ENCODE peak calls at places on chromosome 4, in seven cellular contexts. Z is PC-9, C is aorta, S is IMR-90, R is GM23338, G is neural progenitor cell, E is body of pancreas. N is an unnamed sample.
A peak's percentile ranks its signal among the peaks of the same experiment; 100 is the strongest.

GRCh38 chr4:155542415-155542814 is 124.2 kb upstream of the GUCY1A1 start:
- DNase-seq in G (no peak), C (no peak), Z (no peak), R (no peak), S (no peak), E (no peak), N (no peak)

GRCh38 chr4:76624271-76624681 is 189.2 kb downstream of the SHROOM3 start:
- DNase-seq in Z (peak; percentile 48), R (peak; percentile 74), S (peak; percentile 94), E (peak; percentile 91), G (peak; percentile 16), C (peak; percentile 80), N (no peak)

GRCh38 chr4:20493761-20494353 is 206.4 kb upstream of the PACRGL start:
- DNase-seq in Z (no peak), S (peak; percentile 84), E (no peak), G (no peak), R (no peak), C (no peak), N (no peak)

GRCh38 chr4:175470141-175470540 is 341.9 kb downstream of the GPM6A start:
- DNase-seq in R (no peak), S (peak; percentile 15), Z (no peak), E (no peak), G (no peak), C (no peak), N (no peak)

GRCh38 chr4:1554876-1555265 is 129.2 kb downstream of the FAM53A start:
- DNase-seq in R (no peak), Z (peak; percentile 31), S (no peak), E (no peak), C (no peak), G (no peak), N (no peak)

GRCh38 chr4:170015285-170015684 is 10.9 kb downstream of the MFAP3L start:
- DNase-seq in R (no peak), G (no peak), S (no peak), E (no peak), Z (no peak), C (no peak), N (no peak)

GRCh38 chr4:19304028-19304427 is 947.7 kb upstream of the SLIT2 start:
- DNase-seq in C (no peak), S (peak; percentile 57), E (no peak), R (no peak), Z (no peak), G (no peak), N (no peak)

GRCh38 chr4:118154643-118155042 is 120.4 kb downstream of the NDST3 start:
- DNase-seq in G (no peak), C (no peak), S (peak; percentile 63), Z (no peak), E (no peak), R (no peak), N (no peak)

GRCh38 chr4:117085185-117085701 is at the start of gene TRAM1L1:
- DNase-seq in G (peak; percentile 87), Z (peak; percentile 49), S (peak; percentile 63), R (peak; percentile 90), C (peak; percentile 68), E (peak; percentile 61), N (peak; percentile 76)

GRCh38 chr4:169243808-169244207 is 26.9 kb downstream of the SH3RF1 start:
- DNase-seq in S (peak; percentile 61), Z (no peak), R (no peak), C (no peak), E (no peak), G (peak; percentile 27), N (no peak)

GRCh38 chr4:122163301-122163700 is 11.2 kb downstream of the BLTP1 start:
- DNase-seq in G (no peak), S (no peak), Z (no peak), C (no peak), E (peak; percentile 28), R (no peak), N (no peak)

GRCh38 chr4:90254357-90254756 is 127.2 kb downstream of the CCSER1 start:
- DNase-seq in R (no peak), Z (no peak), G (no peak), C (no peak), E (no peak), S (no peak), N (no peak)

GRCh38 chr4:157005193-157005592 is 33.6 kb upstream of the PDGFC start:
- DNase-seq in R (no peak), S (no peak), G (no peak), E (peak; percentile 34), Z (no peak), C (no peak), N (no peak)

GRCh38 chr4:15158410-15159091 is 156.3 kb downstream of the CPEB2 start:
- DNase-seq in R (peak; percentile 22), Z (peak; percentile 26), E (no peak), S (no peak), G (peak; percentile 50), C (no peak), N (no peak)

GRCh38 chr4:8359193-8359592 is 81.3 kb downstream of the ACOX3 start:
- DNase-seq in G (no peak), E (no peak), S (no peak), R (peak; percentile 54), C (no peak), Z (no peak), N (no peak)
- H3K36me3 ChIP-seq in G (no peaks in the 10 kb centered on the region), E (no peaks in the 10 kb centered on the region), S (no peaks in the 10 kb centered on the region), R (peaks cover 7% of the 10 kb centered on the region), C (no peaks in the 10 kb centered on the region), Z (no peaks in the 10 kb centered on the region), N (no peaks in the 10 kb centered on the region)

GRCh38 chr4:48558026-48558425 is 68.0 kb downstream of the ZAR1 start:
- DNase-seq in Z (no peak), G (no peak), R (no peak), S (no peak), C (no peak), E (no peak), N (no peak)
- H3K36me3 ChIP-seq in Z (peaks cover 7% of the 10 kb centered on the region), G (peaks cover 21% of the 10 kb centered on the region), R (peaks cover 15% of the 10 kb centered on the region), S (peaks cover 22% of the 10 kb centered on the region), C (peaks cover 2% of the 10 kb centered on the region), E (peaks cover 9% of the 10 kb centered on the region), N (peaks cover 8% of the 10 kb centered on the region)

GRCh38 chr4:24871176-24871575 is 41.7 kb downstream of the CCDC149 start:
- DNase-seq in G (no peak), C (no peak), S (no peak), E (no peak), Z (no peak), R (no peak), N (no peak)
- H3K36me3 ChIP-seq in G (no peaks in the 10 kb centered on the region), C (peaks cover 5% of the 10 kb centered on the region), S (peaks cover 11% of the 10 kb centered on the region), E (no peaks in the 10 kb centered on the region), Z (no peaks in the 10 kb centered on the region), R (no peaks in the 10 kb centered on the region), N (no peaks in the 10 kb centered on the region)

GRCh38 chr4:3232001-3232400 is 17.0 kb upstream of the MSANTD1 start:
- DNase-seq in G (no peak), S (no peak), C (no peak), E (no peak), R (no peak), Z (no peak), N (no peak)

GRCh38 chr4:3229964-3230363 is 19.0 kb upstream of the MSANTD1 start:
- DNase-seq in G (no peak), S (no peak), Z (no peak), C (peak; percentile 41), R (no peak), E (no peak), N (no peak)

GRCh38 chr4:3233391-3234071 is 15.4 kb upstream of the MSANTD1 start:
- DNase-seq in C (no peak), S (peak; percentile 46), E (no peak), R (peak; percentile 30), G (no peak), Z (no peak), N (peak; percentile 76)

GRCh38 chr4:3232871-3233271 is 16.1 kb upstream of the MSANTD1 start:
- DNase-seq in R (no peak), C (no peak), G (no peak), E (no peak), Z (no peak), S (no peak), N (no peak)

GRCh38 chr4:3231431-3231980 is 17.5 kb upstream of the MSANTD1 start:
- DNase-seq in E (no peak), S (no peak), Z (no peak), G (no peak), R (no peak), C (no peak), N (no peak)
- H3K36me3 ChIP-seq in E (peaks cover 28% of the 10 kb centered on the region), S (peaks cover 67% of the 10 kb centered on the region), Z (no peaks in the 10 kb centered on the region), G (no peaks in the 10 kb centered on the region), R (peaks cover 16% of the 10 kb centered on the region), C (no peaks in the 10 kb centered on the region), N (peaks cover 37% of the 10 kb centered on the region)

N was measured in H7.